ENCODE peak calls at places on chromosomes 16 and 17, in six cellular contexts. A is transverse colon, M is esophagus squamous epithelium, P is tibial nerve, N is breast epithelium, E is stomach. K is an unnamed sample. For H3K4me1, the result is how much of the 10 kb centered on the place peaks cover.

GRCh38 chr17:5203908-5204294 is 12.2 kb upstream of the ZNF594 start:
- DNase-seq in A (no peak), M (no peak), P (no peak), N (no peak), E (no peak), K (no peak)

GRCh38 chr17:46931596-46931995 is 8.6 kb downstream of the GOSR2 start:
- DNase-seq in A (no peak), M (no peak), P (no peak), N (no peak), E (no peak), K (no peak)

GRCh38 chr16:25066747-25067631 is 44.6 kb upstream of the LCMT1 start:
- DNase-seq in A (peak), M (no peak), P (peak), N (peak), E (peak), K (peak)

GRCh38 chr17:81223758-81224122 is 975 bp upstream of the CEP131 start:
- DNase-seq in A (peak), M (no peak), P (no peak), N (no peak), E (no peak), K (no peak)

GRCh38 chr17:15978606-15979005 is 20.9 kb downstream of the ZSWIM7 start:
- DNase-seq in A (no peak), M (no peak), P (no peak), N (no peak), E (no peak), K (no peak)

GRCh38 chr17:80860101-80860671 is 131.5 kb upstream of the CHMP6 start:
- DNase-seq in A (peak), M (no peak), P (no peak), N (no peak), E (no peak), K (no peak)

GRCh38 chr16:50839356-50839755 is 97.5 kb downstream of the CYLD start:
- DNase-seq in A (no peak), M (no peak), P (no peak), N (no peak), E (no peak), K (no peak)

GRCh38 chr17:41486316-41486715 is 3.4 kb downstream of the KRT36 start:
- DNase-seq in A (no peak), M (no peak), P (no peak), N (no peak), E (no peak), K (no peak)

GRCh38 chr17:82881900-82882714 is 42.3 kb upstream of the ZNF750 start:
- DNase-seq in A (peak), M (no peak), P (peak), N (no peak), E (peak), K (peak)

GRCh38 chr17:705863-706262 is 8.8 kb downstream of the VPS53 start:
- DNase-seq in A (no peak), M (no peak), P (no peak), N (no peak), E (peak), K (no peak)

GRCh38 chr17:72984145-72984924 is 108.2 kb downstream of the SLC39A11 start:
- DNase-seq in A (no peak), M (no peak), P (no peak), N (no peak), E (no peak), K (no peak)

GRCh38 chr17:59859444-59860025 is 33.2 kb downstream of the TUBD1 start:
- DNase-seq in A (no peak), M (no peak), P (no peak), N (no peak), E (no peak), K (no peak)

GRCh38 chr16:66539628-66540469 is 10.1 kb downstream of the TK2 start:
- DNase-seq in A (no peak), M (no peak), P (no peak), N (no peak), E (no peak), K (no peak)

GRCh38 chr17:32746698-32747097 is 130.2 kb downstream of the MYO1D start:
- DNase-seq in A (no peak), M (no peak), P (no peak), N (no peak), E (no peak), K (no peak)

GRCh38 chr16:65294154-65294553 is 172.3 kb upstream of the CDH11 start:
- DNase-seq in A (no peak), M (no peak), P (no peak), N (no peak), E (no peak), K (no peak)

GRCh38 chr16:89534147-89534788 is 26.1 kb downstream of the SPG7 start:
- DNase-seq in A (peak), M (peak), P (peak), N (no peak), E (no peak), K (no peak)

GRCh38 chr16:84406006-84406963 is 37.9 kb downstream of the ATP2C2 start:
- DNase-seq in A (no peak), M (no peak), P (no peak), N (no peak), E (no peak), K (no peak)

GRCh38 chr16:8936421-8936820 is 27.3 kb downstream of the USP7 start:
- DNase-seq in A (peak), M (no peak), P (no peak), N (no peak), E (peak), K (no peak)

GRCh38 chr16:49440156-49441065 is 66.8 kb downstream of the C16orf78 start:
- DNase-seq in A (no peak), M (no peak), P (no peak), N (no peak), E (no peak), K (no peak)

GRCh38 chr17:70078994-70079531 is 4.0 kb downstream of the KCNJ16 start:
- DNase-seq in A (no peak), M (no peak), P (no peak), N (no peak), E (no peak), K (no peak)

GRCh38 chr17:7557825-7558543 is 566 bp upstream of the TNFSF13 start:
- DNase-seq in A (peak), M (no peak), P (peak), N (peak), E (peak), K (peak)

GRCh38 chr16:29009050-29009837 is 24.4 kb downstream of the LAT start:
- DNase-seq in A (no peak), M (no peak), P (no peak), N (no peak), E (no peak), K (no peak)

GRCh38 chr16:49494386-49495150 is 121.0 kb downstream of the C16orf78 start:
- DNase-seq in A (no peak), M (no peak), P (no peak), N (no peak), E (no peak), K (no peak)

GRCh38 chr16:82056550-82056896 is 21.5 kb downstream of the HSD17B2 start:
- DNase-seq in A (no peak), M (no peak), P (no peak), N (no peak), E (no peak), K (no peak)

GRCh38 chr16:74909665-74910064 is 75.3 kb downstream of the WDR59 start:
- DNase-seq in A (no peak), M (no peak), P (no peak), N (no peak), E (no peak), K (peak)

GRCh38 chr17:79997004-79997673 is 38.5 kb downstream of the TBC1D16 start:
- DNase-seq in A (no peak), M (peak), P (no peak), N (no peak), E (no peak), K (no peak)

GRCh38 chr17:33169580-33170285 is 123.4 kb downstream of the ASIC2 start:
- DNase-seq in A (no peak), M (no peak), P (no peak), N (no peak), E (no peak), K (no peak)

GRCh38 chr16:26983426-26983825 is 83.3 kb upstream of the C16orf82 start:
- DNase-seq in A (no peak), M (no peak), P (no peak), N (no peak), E (no peak), K (no peak)

GRCh38 chr17:82267575-82268379 is 5.7 kb downstream of the CSNK1D start:
- DNase-seq in A (peak), M (peak), P (peak), N (peak), E (peak), K (peak)

GRCh38 chr17:55990332-55991006 is 162.8 kb upstream of the ANKFN1 start:
- DNase-seq in A (no peak), M (no peak), P (no peak), N (no peak), E (no peak), K (no peak)

GRCh38 chr17:50203589-50204345 is 2.3 kb upstream of the COL1A1 start:
- DNase-seq in A (peak), M (no peak), P (no peak), N (no peak), E (no peak), K (no peak)

GRCh38 chr16:76668207-76668725 is 391.1 kb downstream of the CNTNAP4 start:
- DNase-seq in A (no peak), M (no peak), P (no peak), N (no peak), E (no peak), K (no peak)

GRCh38 chr16:3645504-3646347 is 8.8 kb upstream of the DNASE1 start:
- DNase-seq in A (no peak), M (no peak), P (no peak), N (peak), E (peak), K (no peak)

GRCh38 chr17:74957935-74958549 is 14.5 kb downstream of the HID1 start:
- DNase-seq in A (peak), M (no peak), P (peak), N (peak), E (peak), K (peak)

GRCh38 chr17:43418441-43419374 is 19.9 kb downstream of the ARL4D start:
- DNase-seq in A (peak), M (no peak), P (no peak), N (no peak), E (no peak), K (no peak)

GRCh38 chr17:83136931-83137330 is 57.5 kb downstream of the METRNL start:
- DNase-seq in A (peak), M (no peak), P (no peak), N (peak), E (no peak), K (peak)

GRCh38 chr16:88047462-88047861 is 96.2 kb downstream of the BANP start:
- DNase-seq in A (no peak), M (no peak), P (no peak), N (no peak), E (no peak), K (no peak)

GRCh38 chr17:66809408-66809807 is 25.5 kb upstream of the CACNG5 start:
- DNase-seq in A (no peak), M (no peak), P (no peak), N (no peak), E (no peak), K (no peak)
- H3K4me1 ChIP-seq in A (under half), M (under half), P (under half), N (under half), E (under half), K (under half)

DNA sequence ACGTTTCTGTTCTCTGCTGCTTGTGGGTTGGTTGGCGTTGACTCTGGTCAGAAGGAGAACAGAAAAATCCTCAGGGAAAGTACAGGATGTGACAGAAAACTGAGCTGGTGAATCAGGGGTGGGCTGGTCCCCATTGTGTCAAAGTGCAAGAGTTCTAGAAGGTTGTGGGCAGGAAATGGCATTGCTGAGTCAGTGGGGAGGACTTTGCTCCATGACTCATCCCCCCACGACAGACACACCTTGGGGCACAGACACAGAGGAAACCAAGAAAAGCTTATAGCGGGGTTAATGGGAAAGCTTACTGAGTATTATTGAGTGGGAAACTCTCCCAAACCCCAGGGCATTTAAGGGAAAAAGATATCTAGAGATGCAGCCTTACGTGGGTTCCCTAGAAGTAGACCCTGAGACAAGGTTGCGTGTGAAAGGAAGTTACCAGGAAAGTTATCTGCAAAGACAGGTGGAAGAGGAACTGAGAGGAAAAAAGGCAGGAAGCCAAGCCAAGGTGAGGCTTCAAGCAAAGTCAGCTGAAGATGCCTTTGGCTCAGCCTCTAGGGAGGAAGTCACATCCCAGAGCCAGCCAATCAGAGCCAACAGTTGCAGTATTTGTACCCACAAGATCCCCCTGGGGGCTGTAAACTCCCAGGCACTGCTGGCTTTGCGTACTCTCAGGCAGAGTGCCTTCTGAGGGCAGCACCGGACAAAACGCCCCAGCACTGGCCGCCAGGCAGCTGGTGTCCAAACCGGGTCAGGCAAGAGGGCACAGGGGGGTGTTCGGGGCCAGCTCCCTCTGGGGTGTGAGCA is 86.4 kb downstream of the FOXL1 start:
- DNase-seq in A (peak), M (no peak), P (no peak), N (no peak), E (peak), K (no peak)
- TF ChIP-seq POLR2A in A (no peak), M (no peak), P (no peak), N (no peak), E (no peak), K (no peak)

GRCh38 chr17:77206125-77206523 is 65.4 kb downstream of the SEC14L1 start:
- DNase-seq in A (no peak), M (no peak), P (no peak), N (no peak), E (no peak), K (no peak)
- H3K4me3 ChIP-seq in A (no peak), M (no peak), P (no peak), N (no peak), E (no peak), K (no peak)

GRCh38 chr17:19306160-19307111 is 56.1 kb downstream of the B9D1 start:
- DNase-seq in A (peak), M (no peak), P (no peak), N (no peak), E (peak), K (no peak)
- H3K4me1 ChIP-seq in A (half or more), M (under half), P (under half), N (under half), E (under half), K (half or more)

DNA sequence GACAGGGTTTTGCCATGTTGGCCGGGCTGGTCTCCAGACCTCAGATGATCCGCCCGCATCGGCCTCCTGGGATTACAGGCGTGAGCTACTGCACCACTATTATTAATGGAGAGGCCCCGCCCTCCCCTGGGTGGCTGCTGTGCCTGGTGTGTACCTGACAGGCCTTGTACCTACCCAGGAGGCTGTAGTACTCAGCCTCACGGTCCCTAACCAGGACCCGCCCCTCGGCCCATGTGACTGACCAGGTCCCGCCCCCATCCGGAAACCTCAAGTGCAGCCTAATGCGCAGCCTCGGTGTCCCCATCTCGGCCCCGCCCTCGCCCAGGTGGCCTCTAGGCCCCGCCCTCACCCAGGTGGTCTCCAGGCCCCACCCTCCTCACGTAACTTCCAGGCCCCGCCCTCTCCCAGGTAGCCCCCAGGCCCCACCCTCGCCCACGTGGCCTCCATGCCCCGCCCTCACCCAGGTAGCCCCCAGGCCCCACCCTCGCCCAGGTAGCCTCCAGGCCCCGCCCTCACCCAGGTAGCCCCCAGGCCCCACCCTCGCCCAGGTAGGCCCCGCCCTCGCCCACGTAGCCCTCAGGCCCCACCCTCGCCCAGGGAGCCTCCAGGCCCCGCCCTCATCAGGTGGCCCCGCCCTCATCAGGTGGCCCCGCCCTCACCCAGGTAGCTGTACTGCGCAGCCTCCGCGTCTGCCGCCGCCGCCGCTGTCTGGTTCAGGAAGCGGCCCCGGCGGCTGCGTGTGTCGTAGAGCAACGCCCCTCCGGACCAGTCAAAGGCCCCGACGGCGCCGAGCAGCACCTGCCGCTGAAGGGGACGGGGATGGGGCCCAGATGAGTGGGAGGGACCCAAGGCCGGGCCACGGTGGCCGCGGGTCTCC is 31.0 kb downstream of the HASPIN start:
- DNase-seq in A (peak), M (no peak), P (no peak), N (peak), E (peak), K (peak)
- TF ChIP-seq POLR2A in A (peak), M (no peak), P (no peak), N (no peak), E (peak), K (no peak)